ENCODE peak calls at places on chromosomes 1 and 21, in six cellular contexts. D, L, B, Q, R and W are unnamed samples.

GRCh38 chr21:33026878-33027400 is 1.2 kb downstream of the OLIG2 start:
- DNase-seq in D (no peak), L (no peak), B (no peak), Q (no peak), R (no peak), W (no peak)

GRCh38 chr1:200512191-200512590 is 102.4 kb upstream of the ZNF281 start:
- DNase-seq in D (no peak), L (no peak), B (peak), Q (no peak), R (no peak), W (no peak)

GRCh38 chr1:2344744-2345296 is 46.5 kb downstream of the MORN1 start:
- DNase-seq in D (no peak), L (no peak), B (no peak), Q (no peak), R (no peak), W (no peak)

GRCh38 chr1:81142099-81142776 is 658.5 kb upstream of the ADGRL2 start:
- DNase-seq in D (no peak), L (no peak), B (peak), Q (no peak), R (no peak), W (no peak)

GRCh38 chr1:1155258-1155657 is 18.4 kb upstream of the TTLL10 start:
- DNase-seq in D (no peak), L (no peak), B (no peak), Q (no peak), R (no peak), W (no peak)

GRCh38 chr1:116006486-116006964 is 30.2 kb downstream of the SLC22A15 start:
- DNase-seq in D (no peak), L (no peak), B (no peak), Q (no peak), R (no peak), W (no peak)

GRCh38 chr1:74316302-74316701 is 81.1 kb downstream of the TNNI3K start:
- DNase-seq in D (no peak), L (no peak), B (no peak), Q (no peak), R (no peak), W (no peak)

GRCh38 chr1:30472009-30472408 is 251.4 kb downstream of the MATN1 start:
- DNase-seq in D (no peak), L (no peak), B (no peak), Q (no peak), R (no peak), W (no peak)

GRCh38 chr1:23718482-23718881 is 24.8 kb upstream of the ELOA start:
- DNase-seq in D (no peak), L (no peak), B (no peak), Q (no peak), R (no peak), W (no peak)